ENCODE peak calls at places on chromosomes 12 and 14, in five cellular contexts. One of them, this sample, is unnamed. For H3K36me3, the result is how much of the 10 kb centered on the place peaks cover.

GRCh38 chr12:52499836-52500560 is 6.9 kb upstream of the KRT6A start:
- DNase-seq in transverse colon: no peak
- DNase-seq in GM23338: no peak
- DNase-seq in stomach: no peak
- DNase-seq in HCT116: no peak
- DNase-seq in this sample: no peak

GRCh38 chr12:130186631-130187269 is 24.5 kb downstream of the FZD10 start:
- DNase-seq in GM23338: no peak
- DNase-seq in stomach: no peak
- DNase-seq in transverse colon: no peak
- DNase-seq in HCT116: no peak
- DNase-seq in this sample: no peak

GRCh38 chr12:24360907-24361306 is 411.4 kb upstream of the SOX5 start:
- DNase-seq in GM23338: no peak
- DNase-seq in transverse colon: no peak
- DNase-seq in stomach: no peak
- DNase-seq in HCT116: no peak
- DNase-seq in this sample: no peak

GRCh38 chr14:96125536-96125935 is 79.1 kb upstream of the BDKRB2 start:
- DNase-seq in stomach: no peak
- DNase-seq in HCT116: no peak
- DNase-seq in GM23338: no peak
- DNase-seq in transverse colon: no peak
- DNase-seq in this sample: no peak

GRCh38 chr12:16610006-16610520 is 4.1 kb upstream of the LMO3 start:
- DNase-seq in stomach: no peak
- DNase-seq in transverse colon: no peak
- DNase-seq in GM23338: no peak
- DNase-seq in HCT116: no peak
- DNase-seq in this sample: no peak

GRCh38 chr12:78375461-78375860 is 489.1 kb upstream of the SYT1 start:
- DNase-seq in stomach: no peak
- DNase-seq in GM23338: no peak
- DNase-seq in HCT116: no peak
- DNase-seq in transverse colon: no peak
- DNase-seq in this sample: no peak

GRCh38 chr14:99717682-99718013 is 33.5 kb downstream of the CYP46A1 start:
- DNase-seq in stomach: no peak
- DNase-seq in GM23338: no peak
- DNase-seq in transverse colon: no peak
- DNase-seq in HCT116: no peak
- DNase-seq in this sample: no peak

GRCh38 chr12:59626382-59626781 is 30.6 kb downstream of the SLC16A7 start:
- DNase-seq in GM23338: no peak
- DNase-seq in HCT116: no peak
- DNase-seq in transverse colon: no peak
- DNase-seq in stomach: no peak
- DNase-seq in this sample: no peak

GRCh38 chr14:103511022-103511693 is 11.5 kb downstream of the CKB start:
- DNase-seq in GM23338: no peak
- DNase-seq in transverse colon: no peak
- DNase-seq in stomach: no peak
- DNase-seq in HCT116: no peak
- DNase-seq in this sample: no peak

GRCh38 chr14:91872517-91873470 is 5.5 kb upstream of the TC2N start:
- DNase-seq in HCT116: no peak
- DNase-seq in transverse colon: peak
- DNase-seq in stomach: peak
- DNase-seq in GM23338: no peak
- DNase-seq in this sample: peak

GRCh38 chr14:23300687-23301223 is 1.9 kb downstream of the PPP1R3E start:
- DNase-seq in HCT116: no peak
- DNase-seq in stomach: no peak
- DNase-seq in GM23338: peak
- DNase-seq in transverse colon: peak
- DNase-seq in this sample: peak
- TF ChIP-seq POLR2AphosphoS5 in HCT116: no peak
- TF ChIP-seq POLR2AphosphoS5 in stomach: no peak
- TF ChIP-seq POLR2AphosphoS5 in GM23338: no peak
- TF ChIP-seq POLR2AphosphoS5 in transverse colon: peak
- TF ChIP-seq POLR2AphosphoS5 in this sample: no peak

DNA sequence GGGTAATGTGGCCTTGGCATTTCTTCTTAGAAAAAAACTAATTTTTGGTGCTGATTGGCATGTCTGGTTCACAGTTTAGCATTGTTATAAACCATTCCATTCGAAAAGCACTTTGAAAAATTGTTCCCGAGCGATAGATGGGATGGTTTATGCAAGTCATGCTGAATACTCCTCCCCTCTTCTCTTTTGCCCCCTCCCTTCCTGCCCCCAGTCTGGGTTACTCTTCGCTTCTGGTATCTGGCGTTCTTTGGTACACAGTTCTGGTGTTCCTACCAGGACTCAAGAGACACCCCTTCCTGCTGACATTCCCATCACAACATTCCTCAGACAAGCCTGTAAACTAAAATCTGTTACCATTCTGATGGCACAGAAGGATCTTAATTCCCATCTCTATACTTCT is 20.1 kb upstream of the TIGAR start:
- DNase-seq in stomach: no peak
- DNase-seq in GM23338: no peak
- DNase-seq in transverse colon: no peak
- DNase-seq in HCT116: no peak
- DNase-seq in this sample: no peak
- H3K36me3 ChIP-seq in stomach: under half
- H3K36me3 ChIP-seq in GM23338: half or more
- H3K36me3 ChIP-seq in transverse colon: under half
- H3K36me3 ChIP-seq in HCT116: under half
- H3K36me3 ChIP-seq in this sample: under half

DNA sequence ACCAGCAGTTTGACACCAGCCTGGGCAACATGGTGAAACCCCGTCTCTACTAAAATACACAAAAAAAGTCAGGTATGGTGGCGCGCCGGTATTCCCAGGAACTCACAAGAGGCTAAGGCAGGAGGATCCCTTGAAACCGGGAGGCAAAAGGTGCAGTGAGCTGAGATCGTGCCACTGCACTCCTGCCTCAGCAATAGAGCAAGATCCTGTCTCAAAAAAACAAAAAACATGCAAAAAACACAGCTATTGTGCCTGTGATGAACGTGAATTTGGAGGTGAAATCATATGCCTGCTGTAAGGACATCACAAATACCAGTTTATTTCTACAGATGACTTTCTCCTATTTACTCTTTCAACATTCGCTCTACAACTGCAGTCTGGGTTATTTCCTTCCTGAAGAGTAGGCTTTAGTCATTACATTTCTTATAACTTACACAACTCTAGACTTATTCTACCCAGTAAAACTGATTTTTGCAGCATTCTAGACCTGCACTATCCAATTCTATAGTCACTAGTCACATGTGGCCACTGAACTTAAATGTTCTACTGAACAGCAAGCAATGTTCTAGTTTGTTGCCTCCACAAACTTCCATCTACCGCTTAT is 48.3 kb downstream of the HNRNPC start:
- DNase-seq in stomach: no peak
- DNase-seq in HCT116: no peak
- DNase-seq in GM23338: no peak
- DNase-seq in transverse colon: no peak
- DNase-seq in this sample: no peak
- TF ChIP-seq POLR2AphosphoS5 in stomach: no peak
- TF ChIP-seq POLR2AphosphoS5 in HCT116: no peak
- TF ChIP-seq POLR2AphosphoS5 in GM23338: no peak
- TF ChIP-seq POLR2AphosphoS5 in transverse colon: no peak
- TF ChIP-seq POLR2AphosphoS5 in this sample: no peak

GRCh38 chr12:104095289-104095688 is 31.0 kb downstream of the HCFC2 start:
- DNase-seq in HCT116: no peak
- DNase-seq in transverse colon: no peak
- DNase-seq in stomach: no peak
- DNase-seq in GM23338: no peak
- DNase-seq in this sample: no peak

GRCh38 chr12:104094284-104094683 is 30.0 kb downstream of the HCFC2 start:
- DNase-seq in HCT116: no peak
- DNase-seq in stomach: no peak
- DNase-seq in transverse colon: no peak
- DNase-seq in GM23338: no peak
- DNase-seq in this sample: no peak

DNA sequence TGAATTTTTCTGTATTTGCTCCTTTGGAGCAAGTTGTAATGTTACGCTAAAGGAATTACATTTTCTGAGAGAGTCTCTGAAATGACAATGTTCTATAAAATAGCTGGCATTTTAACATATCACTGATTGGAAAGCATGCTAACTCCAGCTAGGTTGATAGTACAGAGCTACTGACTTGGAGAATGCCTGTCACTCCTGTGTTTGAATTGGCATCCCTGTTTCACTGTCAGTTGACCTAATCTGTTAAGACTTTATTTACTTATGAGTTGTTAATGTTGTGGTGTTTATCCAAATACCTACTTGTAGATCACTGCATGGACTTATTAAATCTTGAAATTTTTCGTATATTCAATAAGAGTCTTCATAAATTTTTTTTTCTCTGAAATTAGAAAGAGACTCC is 33.6 kb downstream of the HCFC2 start:
- DNase-seq in stomach: no peak
- DNase-seq in GM23338: no peak
- DNase-seq in HCT116: no peak
- DNase-seq in transverse colon: no peak
- DNase-seq in this sample: no peak
- H3K36me3 ChIP-seq in stomach: under half
- H3K36me3 ChIP-seq in GM23338: under half
- H3K36me3 ChIP-seq in HCT116: under half
- H3K36me3 ChIP-seq in transverse colon: half or more
- H3K36me3 ChIP-seq in this sample: under half

GRCh38 chr12:79908366-79908765 is 26.5 kb downstream of the PPP1R12A start:
- DNase-seq in stomach: no peak
- DNase-seq in transverse colon: no peak
- DNase-seq in HCT116: no peak
- DNase-seq in GM23338: no peak
- DNase-seq in this sample: no peak

DNA sequence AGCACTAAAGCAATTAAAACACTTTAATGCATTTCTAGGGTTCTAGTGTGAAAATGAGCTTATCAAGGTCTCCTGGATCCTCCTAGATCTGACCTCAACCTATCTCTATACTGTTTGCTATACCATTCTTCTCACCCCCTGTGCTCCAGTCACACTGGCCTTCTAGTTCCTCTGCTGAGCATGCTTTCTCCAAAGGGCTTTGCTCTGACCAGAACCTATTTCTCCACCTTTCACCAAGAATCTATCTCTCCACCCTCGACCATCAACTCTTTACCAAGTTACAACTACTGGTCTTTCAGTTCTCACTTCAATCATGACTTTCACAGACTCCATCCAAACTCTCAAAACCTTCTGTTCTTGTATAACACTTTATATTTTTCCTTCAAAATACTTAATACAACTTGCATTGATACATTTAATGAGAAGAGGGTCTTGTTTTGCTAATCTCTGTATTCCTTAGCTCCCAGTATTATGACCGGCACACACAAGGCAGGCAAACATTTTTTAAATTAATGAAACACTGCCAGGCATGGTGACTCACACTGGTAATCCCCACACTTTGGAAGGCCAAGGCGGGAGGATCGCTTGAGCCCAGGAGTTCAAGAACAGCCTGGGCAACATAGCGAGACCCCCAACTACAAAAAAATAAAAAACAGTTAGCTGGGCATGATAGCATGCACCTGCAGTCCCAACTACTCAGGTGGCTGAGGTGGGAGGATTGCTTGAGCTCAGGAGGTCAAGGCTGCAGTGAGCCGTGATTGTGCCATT is 22.8 kb downstream of the PPP1R12A start:
- DNase-seq in transverse colon: no peak
- DNase-seq in GM23338: no peak
- DNase-seq in HCT116: no peak
- DNase-seq in stomach: no peak
- DNase-seq in this sample: no peak
- TF ChIP-seq POLR2AphosphoS5 in transverse colon: no peak
- TF ChIP-seq POLR2AphosphoS5 in GM23338: no peak
- TF ChIP-seq POLR2AphosphoS5 in HCT116: no peak
- TF ChIP-seq POLR2AphosphoS5 in stomach: no peak
- TF ChIP-seq POLR2AphosphoS5 in this sample: no peak

GRCh38 chr12:117013726-117014125 is 85.5 kb downstream of the TESC start:
- DNase-seq in stomach: no peak
- DNase-seq in HCT116: no peak
- DNase-seq in GM23338: no peak
- DNase-seq in transverse colon: no peak
- DNase-seq in this sample: no peak

GRCh38 chr12:117014342-117014887 is 84.8 kb downstream of the TESC start:
- DNase-seq in transverse colon: no peak
- DNase-seq in HCT116: no peak
- DNase-seq in stomach: no peak
- DNase-seq in GM23338: no peak
- DNase-seq in this sample: no peak

GRCh38 chr12:117018276-117018675 is 80.9 kb downstream of the TESC start:
- DNase-seq in stomach: peak
- DNase-seq in HCT116: no peak
- DNase-seq in transverse colon: no peak
- DNase-seq in GM23338: no peak
- DNase-seq in this sample: no peak

GRCh38 chr12:117012189-117012805 is 86.9 kb downstream of the TESC start:
- DNase-seq in transverse colon: no peak
- DNase-seq in GM23338: no peak
- DNase-seq in stomach: no peak
- DNase-seq in HCT116: no peak
- DNase-seq in this sample: no peak

GRCh38 chr12:117015811-117016210 is 83.4 kb downstream of the TESC start:
- DNase-seq in HCT116: no peak
- DNase-seq in stomach: no peak
- DNase-seq in transverse colon: no peak
- DNase-seq in GM23338: no peak
- DNase-seq in this sample: no peak
- H3K36me3 ChIP-seq in HCT116: under half
- H3K36me3 ChIP-seq in stomach: under half
- H3K36me3 ChIP-seq in transverse colon: under half
- H3K36me3 ChIP-seq in GM23338: under half
- H3K36me3 ChIP-seq in this sample: under half

GRCh38 chr12:22925593-22925992 is 300.6 kb downstream of the ETNK1 start:
- DNase-seq in stomach: no peak
- DNase-seq in HCT116: no peak
- DNase-seq in GM23338: no peak
- DNase-seq in transverse colon: no peak
- DNase-seq in this sample: no peak

GRCh38 chr12:22924391-22924790 is 299.4 kb downstream of the ETNK1 start:
- DNase-seq in stomach: no peak
- DNase-seq in HCT116: no peak
- DNase-seq in transverse colon: no peak
- DNase-seq in GM23338: peak
- DNase-seq in this sample: no peak

GRCh38 chr12:22916241-22916640 is 291.3 kb downstream of the ETNK1 start:
- DNase-seq in HCT116: no peak
- DNase-seq in stomach: no peak
- DNase-seq in GM23338: no peak
- DNase-seq in transverse colon: no peak
- DNase-seq in this sample: no peak

GRCh38 chr12:22923768-22924167 is 298.8 kb downstream of the ETNK1 start:
- DNase-seq in stomach: no peak
- DNase-seq in HCT116: no peak
- DNase-seq in GM23338: no peak
- DNase-seq in transverse colon: no peak
- DNase-seq in this sample: no peak

DNA sequence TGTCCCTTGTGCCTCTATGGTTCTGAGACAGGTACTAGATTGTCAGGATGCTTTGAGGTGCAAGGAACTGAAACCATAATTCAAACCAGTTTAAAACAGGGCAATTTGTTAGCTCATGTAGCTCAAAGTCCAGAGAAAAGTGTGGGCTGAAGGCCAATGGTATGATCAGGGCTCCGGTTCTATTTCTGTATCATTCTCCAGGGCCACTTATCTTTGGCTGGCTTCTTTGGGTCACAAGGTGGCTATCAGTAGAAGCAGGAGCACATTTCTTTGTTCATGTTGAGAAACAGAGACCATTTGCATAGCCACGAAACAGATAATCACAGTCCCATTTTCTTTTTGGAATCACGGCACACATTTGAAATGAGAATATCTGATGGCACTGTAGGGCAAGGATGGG is 294.9 kb downstream of the ETNK1 start:
- DNase-seq in HCT116: no peak
- DNase-seq in GM23338: no peak
- DNase-seq in stomach: no peak
- DNase-seq in transverse colon: no peak
- DNase-seq in this sample: no peak
- TF ChIP-seq POLR2AphosphoS5 in HCT116: no peak
- TF ChIP-seq POLR2AphosphoS5 in GM23338: no peak
- TF ChIP-seq POLR2AphosphoS5 in stomach: no peak
- TF ChIP-seq POLR2AphosphoS5 in transverse colon: no peak
- TF ChIP-seq POLR2AphosphoS5 in this sample: no peak